ENCODE peak calls at places on chromosome 4, in four cellular contexts. H, R, J and V are unnamed samples.

GRCh38 chr4:133943081-133943480 is 258.5 kb downstream of the PABPC4L start:
- DNase-seq in H (no peak), R (no peak), J (no peak), V (no peak)

GRCh38 chr4:8647094-8647570 is 54.6 kb downstream of the CPZ start:
- DNase-seq in H (no peak), R (no peak), J (no peak), V (no peak)

GRCh38 chr4:3813151-3813905 is 47.1 kb downstream of the ADRA2C start:
- DNase-seq in H (no peak), R (no peak), J (no peak), V (no peak)

GRCh38 chr4:74549936-74550335 is 105.0 kb downstream of the AREG start:
- DNase-seq in H (no peak), R (no peak), J (peak), V (no peak)

GRCh38 chr4:102564399-102564921 is 63.3 kb downstream of the NFKB1 start:
- DNase-seq in H (no peak), R (peak), J (peak), V (no peak)

GRCh38 chr4:141518222-141518621 is 118.2 kb upstream of the IL15 start:
- DNase-seq in H (no peak), R (no peak), J (no peak), V (no peak)

GRCh38 chr4:110821186-110821585 is 198.3 kb upstream of the PITX2 start:
- DNase-seq in H (no peak), R (no peak), J (no peak), V (no peak)

GRCh38 chr4:41749650-41750049 is 1.1 kb upstream of the PHOX2B start:
- DNase-seq in H (no peak), R (no peak), J (no peak), V (no peak)

GRCh38 chr4:103086565-103086964 is 10.0 kb upstream of the SLC9B2 start:
- DNase-seq in H (no peak), R (no peak), J (no peak), V (no peak)

GRCh38 chr4:111040904-111041303 is 418.0 kb upstream of the PITX2 start:
- DNase-seq in H (no peak), R (no peak), J (no peak), V (no peak)

GRCh38 chr4:1246901-1247810 is 1.8 kb downstream of the CTBP1 start:
- DNase-seq in H (peak), R (no peak), J (no peak), V (peak)

GRCh38 chr4:90958256-90958895 is 831.2 kb downstream of the CCSER1 start:
- DNase-seq in H (peak), R (no peak), J (peak), V (no peak)

GRCh38 chr4:65071532-65071931 is 598.8 kb downstream of the EPHA5 start:
- DNase-seq in H (no peak), R (no peak), J (peak), V (no peak)

GRCh38 chr4:7431696-7432530 is 2.8 kb downstream of the PSAPL1 start:
- DNase-seq in H (no peak), R (no peak), J (no peak), V (no peak)

GRCh38 chr4:84652478-84652877 is 69.6 kb downstream of the CDS1 start:
- DNase-seq in H (peak), R (no peak), J (no peak), V (no peak)

GRCh38 chr4:2364654-2365053 is 53.8 kb downstream of the ZFYVE28 start:
- DNase-seq in H (no peak), R (no peak), J (peak), V (peak)

GRCh38 chr4:19850909-19851308 is 400.8 kb upstream of the SLIT2 start:
- DNase-seq in H (no peak), R (peak), J (peak), V (no peak)

GRCh38 chr4:54548831-54549460 is 108.8 kb upstream of the KIT start:
- DNase-seq in H (no peak), R (no peak), J (no peak), V (no peak)

GRCh38 chr4:2375427-2375826 is 43.0 kb downstream of the ZFYVE28 start:
- DNase-seq in H (no peak), R (no peak), J (no peak), V (no peak)

GRCh38 chr4:40595981-40596380 is 33.7 kb downstream of the RBM47 start:
- DNase-seq in H (no peak), R (no peak), J (no peak), V (peak)

GRCh38 chr4:101596786-101597185 is 193.7 kb upstream of the BANK1 start:
- DNase-seq in H (no peak), R (no peak), J (no peak), V (no peak)

GRCh38 chr4:187547281-187547680 is 448.3 kb upstream of the ZFP42 start:
- DNase-seq in H (peak), R (no peak), J (no peak), V (no peak)

GRCh38 chr4:33837043-33837442 is 2407.3 kb downstream of the ARAP2 start:
- DNase-seq in H (no peak), R (peak), J (peak), V (no peak)

GRCh38 chr4:41120297-41121217 is 93.8 kb downstream of the APBB2 start:
- DNase-seq in H (no peak), R (no peak), J (peak), V (peak)

GRCh38 chr4:1365271-1366178 is 18.5 kb downstream of the UVSSA start:
- DNase-seq in H (no peak), R (no peak), J (no peak), V (no peak)

GRCh38 chr4:153116101-153116680 is 88.1 kb upstream of the TRIM2 start:
- DNase-seq in H (no peak), R (no peak), J (no peak), V (no peak)
- TF ChIP-seq CTCF in H (no peak), R (no peak), J (no peak), V (no peak)

GRCh38 chr4:56414135-56414675 is 21.2 kb downstream of the PPAT start:
- DNase-seq in H (no peak), R (no peak), J (peak), V (no peak)

GRCh38 chr4:56406151-56406550 is 18.9 kb upstream of the AASDH start:
- DNase-seq in H (no peak), R (no peak), J (no peak), V (no peak)

GRCh38 chr4:56408978-56409377 is 21.7 kb upstream of the AASDH start:
- DNase-seq in H (no peak), R (no peak), J (no peak), V (no peak)

GRCh38 chr4:56405016-56405415 is 17.7 kb upstream of the AASDH start:
- DNase-seq in H (no peak), R (no peak), J (no peak), V (no peak)

GRCh38 chr4:56410247-56410646 is 23.0 kb upstream of the AASDH start:
- DNase-seq in H (peak), R (peak), J (peak), V (peak)
- H3K4me3 ChIP-seq in H (peak), R (peak), J (peak), V (no peak)

DNA sequence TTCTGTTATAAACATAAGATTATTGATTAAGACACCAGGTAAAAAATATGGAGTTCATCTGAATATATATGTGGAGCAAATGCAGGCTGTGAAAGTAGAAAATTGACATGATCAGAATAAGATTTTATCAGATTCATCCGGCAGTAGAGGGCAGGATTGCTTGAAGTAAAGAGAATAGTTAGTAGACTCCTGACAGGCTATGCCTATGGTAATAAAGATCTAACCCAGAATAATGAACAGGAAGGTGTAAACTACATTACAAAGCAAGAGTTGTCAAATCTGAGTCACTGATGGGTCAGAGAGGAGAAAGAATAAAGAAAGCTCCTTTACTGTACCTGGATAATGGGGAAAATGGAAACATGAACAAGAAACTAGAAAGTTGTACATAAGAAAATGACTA is 20.8 kb upstream of the TMEM184C start:
- DNase-seq in H (no peak), R (no peak), J (peak), V (no peak)
- TF ChIP-seq CTCF in H (no peak), R (no peak), J (peak), V (no peak)

GRCh38 chr4:87044511-87045369 is 109.9 kb downstream of the AFF1 start:
- DNase-seq in H (no peak), R (no peak), J (no peak), V (no peak)
- H3K4me3 ChIP-seq in H (no peak), R (no peak), J (peak), V (no peak)

DNA sequence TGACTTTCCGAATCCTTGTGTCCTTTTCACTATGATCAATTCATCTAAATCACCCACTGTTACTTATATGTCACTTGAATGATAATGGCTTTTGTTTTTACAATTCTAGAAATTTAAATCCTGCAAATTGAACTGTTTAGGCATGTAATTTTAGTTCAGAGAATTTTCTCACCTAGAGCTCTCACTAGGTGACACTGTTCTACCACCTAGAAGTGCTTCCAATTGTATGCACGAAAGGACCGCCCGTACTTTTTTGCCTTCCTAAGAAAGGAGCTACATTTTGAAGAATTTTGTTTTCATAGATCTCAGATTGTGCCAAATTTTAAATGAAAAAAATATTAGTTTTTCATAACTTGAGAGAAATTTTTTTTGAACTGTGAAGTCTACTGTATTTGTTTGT is 481.6 kb upstream of the FSTL5 start:
- DNase-seq in H (no peak), R (no peak), J (no peak), V (no peak)
- TF ChIP-seq CTCF in H (no peak), R (no peak), J (no peak), V (no peak)

GRCh38 chr4:5772528-5773270 is 61.7 kb downstream of the EVC start:
- DNase-seq in H (no peak), R (no peak), J (no peak), V (no peak)

GRCh38 chr4:5773271-5773555 is 62.2 kb downstream of the EVC start:
- DNase-seq in H (no peak), R (no peak), J (peak), V (no peak)

GRCh38 chr4:5780831-5781480 is 70.0 kb downstream of the EVC start:
- DNase-seq in H (no peak), R (peak), J (peak), V (no peak)

GRCh38 chr4:5774416-5775056 is 63.5 kb downstream of the EVC start:
- DNase-seq in H (no peak), R (no peak), J (no peak), V (no peak)

DNA sequence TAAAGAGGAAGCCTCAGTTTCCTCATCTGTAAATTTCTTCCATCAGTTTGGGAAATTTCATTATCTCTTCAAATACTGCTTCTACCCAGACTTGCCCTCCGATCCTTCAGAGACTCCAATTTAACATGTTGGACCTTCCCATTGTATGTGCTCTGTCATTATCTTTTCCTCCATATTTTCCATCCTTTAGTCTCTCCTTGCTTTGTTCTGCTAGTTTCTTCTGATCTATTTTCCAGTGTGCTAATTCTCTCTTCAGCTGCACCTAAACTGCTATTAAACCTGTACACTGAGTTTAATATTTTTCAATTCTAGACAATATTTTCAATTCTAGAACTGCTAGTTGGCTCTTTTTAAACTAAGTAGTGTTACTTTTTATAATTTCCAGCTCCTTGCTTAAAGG is 65.5 kb downstream of the EVC start:
- DNase-seq in H (no peak), R (no peak), J (no peak), V (no peak)
- H3K4me3 ChIP-seq in H (no peak), R (no peak), J (no peak), V (no peak)

DNA sequence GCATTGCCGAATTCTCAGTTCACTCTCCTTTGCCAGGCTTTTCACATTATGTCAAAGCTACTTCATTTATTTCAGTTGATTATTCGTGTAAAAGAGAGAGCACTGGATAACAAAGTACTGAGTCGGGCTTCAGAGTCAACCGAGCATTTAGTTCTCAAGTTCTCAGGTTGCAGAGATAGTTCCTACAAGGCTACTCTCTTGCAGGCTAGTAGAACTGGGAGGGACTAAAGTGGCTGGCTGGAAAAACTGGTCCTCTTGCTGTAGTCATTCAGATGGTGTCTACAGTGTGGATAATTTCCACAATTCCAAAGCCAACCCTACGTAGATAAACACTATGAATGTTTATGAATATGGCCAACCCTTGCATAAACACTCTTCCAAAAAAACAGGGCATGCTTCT is 4.6 kb upstream of the CCNG2 start:
- DNase-seq in H (peak), R (no peak), J (peak), V (no peak)
- TF ChIP-seq CTCF in H (no peak), R (no peak), J (no peak), V (no peak)

DNA sequence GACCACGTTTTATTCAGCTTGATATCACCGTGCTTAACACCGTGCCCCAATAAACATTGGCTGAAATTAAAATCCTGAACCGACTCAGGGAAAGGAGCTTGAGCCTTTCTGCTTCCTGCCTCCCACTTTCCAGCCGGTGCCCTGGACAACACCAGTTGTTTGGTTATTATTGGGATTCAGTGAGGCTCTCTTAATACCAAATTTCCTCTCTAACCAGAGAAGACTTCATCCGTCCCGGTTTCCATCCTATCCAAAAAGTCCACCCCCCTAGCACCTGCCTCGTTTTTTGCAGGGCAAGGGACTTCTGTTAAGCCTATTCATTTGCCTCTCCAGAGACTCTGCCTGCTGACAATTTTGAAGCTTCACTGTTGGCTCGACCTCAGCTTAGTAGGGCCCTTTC is 649 bp upstream of the PRSS12 start:
- DNase-seq in H (no peak), R (no peak), J (no peak), V (peak)
- H3K4me3 ChIP-seq in H (no peak), R (peak), J (peak), V (peak)